ENCODE peak calls at places on chromosomes 7 and 10, in four cellular contexts. G is MCF 10A, Z is brain pericyte, Q is mesothelial cell of epicardium. E is an unnamed sample.

GRCh38 chr7:82760092-82760491 is 316.5 kb upstream of the CACNA2D1 start:
- DNase-seq in G (no peak), Z (no peak), Q (no peak), E (no peak)

GRCh38 chr10:121468726-121469125 is 129.5 kb downstream of the FGFR2 start:
- DNase-seq in G (no peak), Z (no peak), Q (no peak), E (no peak)

GRCh38 chr10:76119515-76119914 is 688.1 kb downstream of the LRMDA start:
- DNase-seq in G (peak; percentile 33), Z (no peak), Q (no peak), E (peak; percentile 39)

GRCh38 chr7:141200191-141201108 is 126.6 kb downstream of the TMEM178B start:
- DNase-seq in G (no peak), Z (no peak), Q (no peak), E (no peak)

GRCh38 chr10:69696073-69696731 is 66.2 kb downstream of the FAM241B start:
- DNase-seq in G (peak; percentile 70), Z (no peak), Q (no peak), E (peak; percentile 87)

GRCh38 chr7:135147341-135147898 is 452 bp upstream of the TMEM140 start:
- DNase-seq in G (no peak), Z (no peak), Q (no peak), E (no peak)

GRCh38 chr10:105358911-105359310 is 717.8 kb downstream of the SORCS3 start:
- DNase-seq in G (no peak), Z (no peak), Q (no peak), E (peak; percentile 66)

GRCh38 chr10:102785818-102786217 is 42.1 kb downstream of the WBP1L start:
- DNase-seq in G (no peak), Z (no peak), Q (no peak), E (no peak)

GRCh38 chr7:83036130-83036529 is 126.6 kb downstream of the PCLO start:
- DNase-seq in G (no peak), Z (no peak), Q (no peak), E (no peak)

GRCh38 chr10:122234416-122234815 is 36.7 kb upstream of the BTBD16 start:
- DNase-seq in G (no peak), Z (no peak), Q (no peak), E (no peak)

GRCh38 chr7:141161959-141162547 is 88.2 kb downstream of the TMEM178B start:
- DNase-seq in G (no peak), Z (no peak), Q (no peak), E (peak; percentile 4)

E was measured in mammary epithelial cell.